ENCODE peak calls at places on chromosomes 1 and 21, in eight cellular contexts. One of them, this sample, is unnamed.

GRCh38 chr1:81695741-81696140 is 105.0 kb upstream of the ADGRL2 start:
- DNase-seq in lung: no peak
- DNase-seq in A673: peak
- DNase-seq in OCI-LY7: no peak
- DNase-seq in HCT116: no peak
- DNase-seq in IMR-90: peak
- DNase-seq in ovary: no peak
- DNase-seq in RWPE1: no peak
- DNase-seq in this sample: no peak

GRCh38 chr1:229714964-229715603 is 89.0 kb downstream of the URB2 start:
- DNase-seq in ovary: no peak
- DNase-seq in lung: no peak
- DNase-seq in OCI-LY7: peak
- DNase-seq in RWPE1: peak
- DNase-seq in IMR-90: peak
- DNase-seq in A673: peak
- DNase-seq in HCT116: peak
- DNase-seq in this sample: no peak

GRCh38 chr1:157403203-157403602 is 149.1 kb downstream of the FCRL5 start:
- DNase-seq in ovary: no peak
- DNase-seq in OCI-LY7: peak
- DNase-seq in lung: peak
- DNase-seq in IMR-90: no peak
- DNase-seq in RWPE1: peak
- DNase-seq in A673: peak
- DNase-seq in HCT116: peak
- DNase-seq in this sample: no peak

GRCh38 chr1:119960501-119960900 is 64.2 kb upstream of the ADAM30 start:
- DNase-seq in HCT116: no peak
- DNase-seq in OCI-LY7: no peak
- DNase-seq in RWPE1: no peak
- DNase-seq in A673: no peak
- DNase-seq in ovary: no peak
- DNase-seq in lung: no peak
- DNase-seq in IMR-90: peak
- DNase-seq in this sample: no peak

GRCh38 chr1:241482761-241483250 is 36.7 kb downstream of the FH start:
- DNase-seq in lung: no peak
- DNase-seq in RWPE1: peak
- DNase-seq in ovary: no peak
- DNase-seq in A673: peak
- DNase-seq in IMR-90: peak
- DNase-seq in HCT116: peak
- DNase-seq in OCI-LY7: no peak
- DNase-seq in this sample: no peak

GRCh38 chr1:41919764-41920397 is 1.2 kb upstream of the HIVEP3 start:
- DNase-seq in OCI-LY7: no peak
- DNase-seq in RWPE1: no peak
- DNase-seq in ovary: no peak
- DNase-seq in A673: peak
- DNase-seq in IMR-90: peak
- DNase-seq in HCT116: no peak
- DNase-seq in lung: no peak
- DNase-seq in this sample: no peak

GRCh38 chr1:116150368-116150767 is 39.2 kb downstream of the MAB21L3 start:
- DNase-seq in IMR-90: no peak
- DNase-seq in RWPE1: no peak
- DNase-seq in HCT116: no peak
- DNase-seq in A673: no peak
- DNase-seq in OCI-LY7: no peak
- DNase-seq in ovary: no peak
- DNase-seq in lung: peak
- DNase-seq in this sample: no peak

GRCh38 chr1:5920201-5920600 is 72.0 kb downstream of the NPHP4 start:
- DNase-seq in HCT116: no peak
- DNase-seq in ovary: no peak
- DNase-seq in RWPE1: no peak
- DNase-seq in A673: no peak
- DNase-seq in IMR-90: no peak
- DNase-seq in lung: no peak
- DNase-seq in OCI-LY7: no peak
- DNase-seq in this sample: no peak

GRCh38 chr1:64246294-64246917 is 43.0 kb downstream of the UBE2U start:
- DNase-seq in lung: no peak
- DNase-seq in RWPE1: peak
- DNase-seq in A673: peak
- DNase-seq in HCT116: no peak
- DNase-seq in IMR-90: peak
- DNase-seq in OCI-LY7: peak
- DNase-seq in ovary: no peak
- DNase-seq in this sample: no peak

GRCh38 chr1:83060216-83060615 is 938.7 kb downstream of the TTLL7 start:
- DNase-seq in lung: no peak
- DNase-seq in ovary: no peak
- DNase-seq in IMR-90: no peak
- DNase-seq in OCI-LY7: no peak
- DNase-seq in A673: no peak
- DNase-seq in RWPE1: no peak
- DNase-seq in HCT116: no peak
- DNase-seq in this sample: no peak

GRCh38 chr1:177567393-177567792 is 396.6 kb downstream of the BRINP2 start:
- DNase-seq in OCI-LY7: peak
- DNase-seq in RWPE1: peak
- DNase-seq in HCT116: peak
- DNase-seq in ovary: no peak
- DNase-seq in A673: peak
- DNase-seq in lung: no peak
- DNase-seq in IMR-90: peak
- DNase-seq in this sample: peak

GRCh38 chr1:17739050-17739449 is 16.1 kb upstream of the ACTL8 start:
- DNase-seq in OCI-LY7: no peak
- DNase-seq in HCT116: no peak
- DNase-seq in A673: no peak
- DNase-seq in ovary: no peak
- DNase-seq in IMR-90: no peak
- DNase-seq in lung: no peak
- DNase-seq in RWPE1: no peak
- DNase-seq in this sample: no peak

GRCh38 chr1:90236493-90236892 is 241.6 kb downstream of the ZNF326 start:
- DNase-seq in OCI-LY7: no peak
- DNase-seq in A673: no peak
- DNase-seq in HCT116: no peak
- DNase-seq in lung: no peak
- DNase-seq in RWPE1: no peak
- DNase-seq in IMR-90: no peak
- DNase-seq in ovary: no peak
- DNase-seq in this sample: no peak

GRCh38 chr1:31856140-31856539 is 40.3 kb upstream of the SPOCD1 start:
- DNase-seq in lung: no peak
- DNase-seq in ovary: no peak
- DNase-seq in HCT116: no peak
- DNase-seq in OCI-LY7: no peak
- DNase-seq in A673: no peak
- DNase-seq in IMR-90: no peak
- DNase-seq in RWPE1: no peak
- DNase-seq in this sample: no peak

GRCh38 chr1:27940297-27940696 is 5.5 kb downstream of the SMPDL3B start:
- DNase-seq in ovary: no peak
- DNase-seq in HCT116: no peak
- DNase-seq in IMR-90: no peak
- DNase-seq in A673: peak
- DNase-seq in RWPE1: no peak
- DNase-seq in lung: no peak
- DNase-seq in OCI-LY7: peak
- DNase-seq in this sample: no peak

GRCh38 chr1:32066489-32066873 is 6.3 kb upstream of the TMEM39B start:
- DNase-seq in OCI-LY7: peak
- DNase-seq in ovary: peak
- DNase-seq in lung: peak
- DNase-seq in A673: peak
- DNase-seq in RWPE1: peak
- DNase-seq in IMR-90: peak
- DNase-seq in HCT116: peak
- DNase-seq in this sample: no peak

GRCh38 chr21:44750675-44751025 is 39.3 kb upstream of the TSPEAR start:
- DNase-seq in HCT116: no peak
- DNase-seq in IMR-90: no peak
- DNase-seq in OCI-LY7: no peak
- DNase-seq in lung: no peak
- DNase-seq in RWPE1: no peak
- DNase-seq in ovary: no peak
- DNase-seq in A673: no peak
- DNase-seq in this sample: no peak

GRCh38 chr21:40936771-40937261 is 89.9 kb upstream of the DSCAM start:
- DNase-seq in OCI-LY7: no peak
- DNase-seq in HCT116: no peak
- DNase-seq in lung: no peak
- DNase-seq in A673: no peak
- DNase-seq in IMR-90: no peak
- DNase-seq in ovary: no peak
- DNase-seq in RWPE1: peak
- DNase-seq in this sample: no peak

GRCh38 chr1:45622891-45623394 is 911 bp downstream of the CCDC17 start:
- DNase-seq in IMR-90: no peak
- DNase-seq in ovary: peak
- DNase-seq in HCT116: no peak
- DNase-seq in RWPE1: no peak
- DNase-seq in lung: no peak
- DNase-seq in OCI-LY7: no peak
- DNase-seq in A673: no peak
- DNase-seq in this sample: no peak

GRCh38 chr1:162206749-162207635 is 137.5 kb downstream of the NOS1AP start:
- DNase-seq in ovary: no peak
- DNase-seq in lung: peak
- DNase-seq in OCI-LY7: no peak
- DNase-seq in HCT116: no peak
- DNase-seq in RWPE1: no peak
- DNase-seq in A673: no peak
- DNase-seq in IMR-90: no peak
- DNase-seq in this sample: no peak
- H3K27ac ChIP-seq in ovary: no peak
- H3K27ac ChIP-seq in lung: no peak
- H3K27ac ChIP-seq in OCI-LY7: no peak
- H3K27ac ChIP-seq in HCT116: no peak
- H3K27ac ChIP-seq in RWPE1: no peak
- H3K27ac ChIP-seq in A673: peak
- H3K27ac ChIP-seq in IMR-90: no peak
- H3K27ac ChIP-seq in this sample: no peak

DNA sequence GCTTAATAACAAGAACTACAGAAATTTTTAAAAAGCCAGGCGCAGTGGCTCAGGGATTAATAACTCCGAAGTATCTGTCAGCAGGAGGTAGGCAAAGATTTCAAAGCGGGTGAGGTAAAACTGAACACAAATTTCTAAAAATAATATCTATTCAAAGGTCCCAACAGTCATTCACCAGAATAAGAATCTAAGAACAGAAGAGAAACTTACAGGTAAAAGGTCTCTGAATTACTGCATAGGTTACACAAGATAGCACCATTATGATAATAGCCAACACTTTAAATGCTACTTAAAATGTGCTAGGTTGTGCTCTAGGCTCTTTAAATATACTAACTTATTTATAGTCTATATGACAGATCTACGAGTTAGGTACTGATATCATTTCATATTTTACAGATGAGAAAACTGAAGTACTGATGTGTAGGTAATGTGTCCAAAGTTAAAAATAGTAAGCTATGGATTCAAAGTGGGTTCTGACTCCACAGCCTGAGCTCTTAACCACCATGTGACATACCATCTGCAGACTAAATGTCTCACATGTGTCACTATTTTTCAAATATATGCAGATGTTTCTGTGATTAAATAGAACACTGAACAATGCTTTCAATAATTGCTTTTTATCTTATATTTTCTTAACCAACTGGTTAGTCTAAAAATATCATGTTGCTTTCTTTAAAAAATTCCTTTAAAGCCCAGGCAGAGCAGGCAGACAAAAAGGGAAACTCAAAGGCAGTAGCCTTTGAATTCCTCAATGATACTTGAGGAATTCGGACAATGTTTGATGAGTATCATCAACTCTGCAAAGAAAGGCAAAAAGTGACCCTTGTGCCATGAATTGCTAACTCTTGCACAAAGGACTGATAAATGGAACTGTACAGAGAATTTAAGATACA is 80.5 kb upstream of the TTC39A start:
- DNase-seq in ovary: no peak
- DNase-seq in lung: no peak
- DNase-seq in OCI-LY7: no peak
- DNase-seq in HCT116: no peak
- DNase-seq in A673: no peak
- DNase-seq in RWPE1: no peak
- DNase-seq in IMR-90: peak
- DNase-seq in this sample: no peak
- H3K27ac ChIP-seq in ovary: no peak
- H3K27ac ChIP-seq in lung: peak
- H3K27ac ChIP-seq in OCI-LY7: no peak
- H3K27ac ChIP-seq in HCT116: no peak
- H3K27ac ChIP-seq in A673: no peak
- H3K27ac ChIP-seq in RWPE1: no peak
- H3K27ac ChIP-seq in IMR-90: no peak
- H3K27ac ChIP-seq in this sample: no peak

DNA sequence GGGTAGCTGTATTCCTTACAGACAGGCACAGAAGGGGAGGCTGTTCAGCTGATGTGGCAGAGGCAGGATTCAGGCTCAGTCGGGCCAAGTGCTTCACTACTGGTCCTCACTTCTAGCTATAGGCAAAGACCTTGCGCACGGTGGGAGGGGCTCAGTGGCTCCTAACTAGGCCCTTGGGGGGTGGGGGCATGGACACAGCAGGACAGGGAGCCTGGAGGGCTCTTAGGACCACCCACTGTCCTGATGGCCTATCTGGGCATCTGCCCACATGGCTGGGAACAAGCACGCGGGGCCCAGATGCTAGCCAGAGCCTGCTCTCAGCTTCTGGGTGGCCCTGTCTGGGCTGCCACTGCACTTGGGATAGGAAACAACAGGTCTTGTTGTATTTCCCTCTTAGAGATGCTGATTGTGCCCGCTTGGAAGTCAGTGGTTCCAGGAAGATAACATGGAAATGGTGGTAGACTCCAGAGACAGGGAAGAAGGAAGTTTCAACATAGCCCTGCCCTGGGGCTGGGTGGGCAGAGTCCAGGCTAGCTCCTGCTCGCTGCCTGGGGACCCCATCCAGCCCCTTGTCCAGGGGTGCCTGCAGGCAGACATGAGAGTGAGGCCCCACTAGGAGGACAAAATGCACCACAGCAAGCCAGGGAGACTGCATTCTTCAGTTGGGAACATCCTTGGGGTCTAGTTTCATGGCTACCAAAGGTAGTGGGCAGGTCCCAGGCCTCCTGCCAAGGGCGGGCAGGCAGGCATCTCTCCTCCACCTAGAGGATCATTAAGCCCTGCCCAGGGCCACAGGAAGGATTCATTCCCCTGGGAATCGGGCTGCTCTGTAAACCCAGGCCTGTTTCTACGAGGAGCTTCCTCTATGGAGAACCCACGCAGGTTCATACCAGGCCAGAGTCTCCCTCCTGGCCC is 102.5 kb downstream of the BCAR3 start:
- DNase-seq in RWPE1: no peak
- DNase-seq in A673: no peak
- DNase-seq in ovary: no peak
- DNase-seq in HCT116: no peak
- DNase-seq in lung: no peak
- DNase-seq in IMR-90: no peak
- DNase-seq in OCI-LY7: no peak
- DNase-seq in this sample: no peak
- H3K27ac ChIP-seq in RWPE1: peak
- H3K27ac ChIP-seq in A673: no peak
- H3K27ac ChIP-seq in ovary: peak
- H3K27ac ChIP-seq in HCT116: no peak
- H3K27ac ChIP-seq in lung: no peak
- H3K27ac ChIP-seq in IMR-90: peak
- H3K27ac ChIP-seq in OCI-LY7: no peak
- H3K27ac ChIP-seq in this sample: no peak

GRCh38 chr1:14743368-14743767 is 144.9 kb downstream of the KAZN start:
- DNase-seq in lung: no peak
- DNase-seq in RWPE1: no peak
- DNase-seq in A673: no peak
- DNase-seq in ovary: no peak
- DNase-seq in OCI-LY7: no peak
- DNase-seq in IMR-90: no peak
- DNase-seq in HCT116: no peak
- DNase-seq in this sample: no peak
- H3K27ac ChIP-seq in lung: no peak
- H3K27ac ChIP-seq in RWPE1: no peak
- H3K27ac ChIP-seq in A673: no peak
- H3K27ac ChIP-seq in ovary: no peak
- H3K27ac ChIP-seq in OCI-LY7: no peak
- H3K27ac ChIP-seq in IMR-90: no peak
- H3K27ac ChIP-seq in HCT116: no peak
- H3K27ac ChIP-seq in this sample: no peak

This sample was measured in iPS DF 6.9.